ENCODE peak calls at places on chromosomes 11 and 22, in nine cellular contexts. One of them, this sample, is unnamed.

GRCh38 chr11:114399903-114400221 is 449 bp downstream of the C11orf71 start:
- DNase-seq in foreskin fibroblast: no peak
- DNase-seq in spleen: no peak
- DNase-seq in HepG2: peak
- DNase-seq in K562: peak
- DNase-seq in fibroblast of mammary gland: no peak
- DNase-seq in CD8-positive, alpha-beta T cell: no peak
- DNase-seq in brain microvascular endothelial cell: no peak
- DNase-seq in psoas muscle: peak
- DNase-seq in this sample: no peak

GRCh38 chr22:47187558-47187957 is 425.1 kb downstream of the TBC1D22A start:
- DNase-seq in foreskin fibroblast: no peak
- DNase-seq in spleen: peak
- DNase-seq in HepG2: no peak
- DNase-seq in K562: no peak
- DNase-seq in fibroblast of mammary gland: no peak
- DNase-seq in CD8-positive, alpha-beta T cell: no peak
- DNase-seq in brain microvascular endothelial cell: no peak
- DNase-seq in psoas muscle: no peak
- DNase-seq in this sample: no peak

GRCh38 chr11:72195921-72196320 is 4.0 kb downstream of the FOLR1 start:
- DNase-seq in foreskin fibroblast: no peak
- DNase-seq in spleen: no peak
- DNase-seq in HepG2: no peak
- DNase-seq in K562: no peak
- DNase-seq in fibroblast of mammary gland: no peak
- DNase-seq in CD8-positive, alpha-beta T cell: no peak
- DNase-seq in brain microvascular endothelial cell: no peak
- DNase-seq in psoas muscle: no peak
- DNase-seq in this sample: no peak

GRCh38 chr11:9755561-9755960 is 91.7 kb downstream of the SWAP70 start:
- DNase-seq in foreskin fibroblast: peak
- DNase-seq in spleen: no peak
- DNase-seq in HepG2: no peak
- DNase-seq in K562: no peak
- DNase-seq in fibroblast of mammary gland: peak
- DNase-seq in CD8-positive, alpha-beta T cell: no peak
- DNase-seq in brain microvascular endothelial cell: peak
- DNase-seq in psoas muscle: no peak
- DNase-seq in this sample: peak

GRCh38 chr11:94948070-94948617 is 25.2 kb downstream of the CWC15 start:
- DNase-seq in foreskin fibroblast: no peak
- DNase-seq in spleen: no peak
- DNase-seq in HepG2: no peak
- DNase-seq in K562: no peak
- DNase-seq in fibroblast of mammary gland: peak
- DNase-seq in CD8-positive, alpha-beta T cell: no peak
- DNase-seq in brain microvascular endothelial cell: no peak
- DNase-seq in psoas muscle: no peak
- DNase-seq in this sample: peak

GRCh38 chr22:25062378-25063095 is 110.0 kb downstream of the KIAA1671 start:
- DNase-seq in foreskin fibroblast: no peak
- DNase-seq in spleen: peak
- DNase-seq in HepG2: no peak
- DNase-seq in K562: no peak
- DNase-seq in fibroblast of mammary gland: no peak
- DNase-seq in CD8-positive, alpha-beta T cell: peak
- DNase-seq in brain microvascular endothelial cell: no peak
- DNase-seq in psoas muscle: no peak
- DNase-seq in this sample: no peak

GRCh38 chr11:2700415-2701211 is 819 bp upstream of the KCNQ1OT1 start:
- DNase-seq in foreskin fibroblast: peak
- DNase-seq in spleen: peak
- DNase-seq in HepG2: peak
- DNase-seq in K562: peak
- DNase-seq in fibroblast of mammary gland: peak
- DNase-seq in CD8-positive, alpha-beta T cell: peak
- DNase-seq in brain microvascular endothelial cell: no peak
- DNase-seq in psoas muscle: peak
- DNase-seq in this sample: no peak

GRCh38 chr11:31959711-31960110 is 131.2 kb upstream of the RCN1 start:
- DNase-seq in foreskin fibroblast: no peak
- DNase-seq in spleen: no peak
- DNase-seq in HepG2: no peak
- DNase-seq in K562: no peak
- DNase-seq in fibroblast of mammary gland: peak
- DNase-seq in CD8-positive, alpha-beta T cell: no peak
- DNase-seq in brain microvascular endothelial cell: no peak
- DNase-seq in psoas muscle: no peak
- DNase-seq in this sample: no peak

DNA sequence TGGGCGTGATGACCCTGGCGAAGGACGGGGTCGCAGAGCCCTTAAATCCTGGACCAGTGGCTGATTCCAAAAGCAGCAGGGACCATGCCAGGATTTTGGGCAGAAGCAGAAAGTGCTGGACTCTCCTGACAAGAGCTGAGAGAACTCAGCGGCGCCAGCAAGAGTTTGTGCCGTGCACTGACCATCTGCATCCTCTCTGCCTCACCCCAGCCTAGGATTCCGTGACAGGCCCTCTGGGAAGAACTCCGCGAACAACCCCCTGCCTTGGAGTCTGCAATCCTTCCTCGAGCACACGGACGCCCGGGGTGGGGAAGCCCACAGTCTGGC is 623 bp upstream of the NDUFV1 start:
- DNase-seq in foreskin fibroblast: no peak
- DNase-seq in spleen: no peak
- DNase-seq in HepG2: no peak
- DNase-seq in K562: no peak
- DNase-seq in fibroblast of mammary gland: no peak
- DNase-seq in CD8-positive, alpha-beta T cell: no peak
- DNase-seq in brain microvascular endothelial cell: no peak
- DNase-seq in psoas muscle: no peak
- DNase-seq in this sample: peak
- TF ChIP-seq CTCF in foreskin fibroblast: no peak
- TF ChIP-seq CTCF in spleen: no peak
- TF ChIP-seq CTCF in HepG2: no peak
- TF ChIP-seq CTCF in K562: no peak
- TF ChIP-seq CTCF in fibroblast of mammary gland: no peak
- TF ChIP-seq CTCF in CD8-positive, alpha-beta T cell: no peak
- TF ChIP-seq CTCF in brain microvascular endothelial cell: no peak
- TF ChIP-seq CTCF in psoas muscle: no peak
- TF ChIP-seq CTCF in this sample: no peak

GRCh38 chr22:30427871-30428270 is 2.3 kb downstream of the MTFP1 start:
- DNase-seq in foreskin fibroblast: no peak
- DNase-seq in spleen: no peak
- DNase-seq in HepG2: no peak
- DNase-seq in K562: no peak
- DNase-seq in fibroblast of mammary gland: no peak
- DNase-seq in CD8-positive, alpha-beta T cell: no peak
- DNase-seq in brain microvascular endothelial cell: no peak
- DNase-seq in psoas muscle: no peak
- DNase-seq in this sample: no peak

GRCh38 chr22:30425616-30426394 is at the start of gene MTFP1:
- DNase-seq in foreskin fibroblast: peak
- DNase-seq in spleen: peak
- DNase-seq in HepG2: peak
- DNase-seq in K562: peak
- DNase-seq in fibroblast of mammary gland: peak
- DNase-seq in CD8-positive, alpha-beta T cell: peak
- DNase-seq in brain microvascular endothelial cell: peak
- DNase-seq in psoas muscle: peak
- DNase-seq in this sample: peak

GRCh38 chr22:30425327-30425615 is 297 bp upstream of the MTFP1 start:
- DNase-seq in foreskin fibroblast: no peak
- DNase-seq in spleen: no peak
- DNase-seq in HepG2: no peak
- DNase-seq in K562: no peak
- DNase-seq in fibroblast of mammary gland: no peak
- DNase-seq in CD8-positive, alpha-beta T cell: no peak
- DNase-seq in brain microvascular endothelial cell: no peak
- DNase-seq in psoas muscle: no peak
- DNase-seq in this sample: no peak

GRCh38 chr22:30424471-30425326 is 869 bp upstream of the MTFP1 start:
- DNase-seq in foreskin fibroblast: no peak
- DNase-seq in spleen: no peak
- DNase-seq in HepG2: no peak
- DNase-seq in K562: no peak
- DNase-seq in fibroblast of mammary gland: peak
- DNase-seq in CD8-positive, alpha-beta T cell: no peak
- DNase-seq in brain microvascular endothelial cell: peak
- DNase-seq in psoas muscle: no peak
- DNase-seq in this sample: no peak

GRCh38 chr22:30426395-30427353 is 1.1 kb downstream of the MTFP1 start:
- DNase-seq in foreskin fibroblast: peak
- DNase-seq in spleen: peak
- DNase-seq in HepG2: peak
- DNase-seq in K562: peak
- DNase-seq in fibroblast of mammary gland: peak
- DNase-seq in CD8-positive, alpha-beta T cell: peak
- DNase-seq in brain microvascular endothelial cell: peak
- DNase-seq in psoas muscle: peak
- DNase-seq in this sample: peak
- H3K4me3 ChIP-seq in foreskin fibroblast: peak
- H3K4me3 ChIP-seq in spleen: peak
- H3K4me3 ChIP-seq in HepG2: peak
- H3K4me3 ChIP-seq in K562: peak
- H3K4me3 ChIP-seq in fibroblast of mammary gland: peak
- H3K4me3 ChIP-seq in CD8-positive, alpha-beta T cell: peak
- H3K4me3 ChIP-seq in brain microvascular endothelial cell: peak
- H3K4me3 ChIP-seq in psoas muscle: peak
- H3K4me3 ChIP-seq in this sample: peak

DNA sequence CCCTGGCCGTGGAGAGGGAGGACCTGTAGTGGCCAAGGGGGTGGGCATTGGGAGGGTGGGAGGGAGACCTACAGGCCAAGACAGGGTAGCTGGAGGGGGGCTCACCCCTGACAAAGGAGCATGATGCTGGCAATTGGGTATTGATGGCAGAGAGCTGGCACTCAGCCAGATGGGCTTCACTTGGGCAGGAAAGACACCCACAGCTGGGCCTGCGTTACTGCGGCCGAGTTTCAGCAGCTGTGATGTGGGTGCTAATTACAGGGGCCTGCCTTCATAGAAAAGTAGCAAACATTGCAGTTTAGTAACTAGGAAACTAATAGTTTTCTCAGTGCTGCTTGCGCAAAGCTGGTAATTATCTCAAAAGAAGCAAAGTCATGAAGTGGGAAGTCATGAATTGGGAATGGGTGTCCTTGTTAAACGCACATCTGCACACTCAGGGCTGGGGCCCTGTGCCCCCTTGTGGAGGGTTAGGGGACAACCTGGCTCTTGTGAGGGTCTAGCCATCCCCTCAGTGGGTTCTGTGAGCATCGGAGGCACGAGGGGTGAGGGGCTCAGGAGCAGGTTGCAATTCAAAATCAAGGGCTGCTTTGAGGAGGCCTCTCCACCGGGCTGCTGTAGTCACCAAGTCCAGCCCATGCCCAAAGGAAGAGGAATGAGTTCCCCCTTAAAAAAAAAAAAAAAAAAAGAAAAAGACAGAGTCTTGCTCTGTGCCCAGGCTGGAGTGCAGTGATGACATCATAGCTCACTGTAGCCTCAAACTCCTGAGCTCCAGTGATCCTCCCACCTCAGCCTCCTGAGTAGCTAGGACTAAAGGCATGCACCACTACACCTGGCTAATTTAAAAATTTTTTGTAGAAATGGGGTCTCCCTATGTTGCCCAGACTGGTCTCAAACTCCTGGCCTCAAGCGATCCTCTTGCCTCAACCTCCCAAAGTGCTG is 24.4 kb upstream of the TXNRD2 start:
- DNase-seq in foreskin fibroblast: no peak
- DNase-seq in spleen: no peak
- DNase-seq in HepG2: no peak
- DNase-seq in K562: peak
- DNase-seq in fibroblast of mammary gland: no peak
- DNase-seq in CD8-positive, alpha-beta T cell: no peak
- DNase-seq in brain microvascular endothelial cell: no peak
- DNase-seq in psoas muscle: no peak
- DNase-seq in this sample: peak
- TF ChIP-seq CTCF in foreskin fibroblast: peak
- TF ChIP-seq CTCF in spleen: peak
- TF ChIP-seq CTCF in HepG2: peak
- TF ChIP-seq CTCF in K562: peak
- TF ChIP-seq CTCF in fibroblast of mammary gland: peak
- TF ChIP-seq CTCF in CD8-positive, alpha-beta T cell: no peak
- TF ChIP-seq CTCF in brain microvascular endothelial cell: peak
- TF ChIP-seq CTCF in psoas muscle: no peak
- TF ChIP-seq CTCF in this sample: peak

GRCh38 chr22:32202539-32203180 is 2.2 kb downstream of the RFPL2 start:
- DNase-seq in foreskin fibroblast: peak
- DNase-seq in spleen: no peak
- DNase-seq in HepG2: peak
- DNase-seq in K562: peak
- DNase-seq in fibroblast of mammary gland: peak
- DNase-seq in CD8-positive, alpha-beta T cell: peak
- DNase-seq in brain microvascular endothelial cell: peak
- DNase-seq in psoas muscle: no peak
- DNase-seq in this sample: peak

GRCh38 chr22:32204856-32205722 is at the start of gene RFPL2:
- DNase-seq in foreskin fibroblast: peak
- DNase-seq in spleen: no peak
- DNase-seq in HepG2: peak
- DNase-seq in K562: no peak
- DNase-seq in fibroblast of mammary gland: no peak
- DNase-seq in CD8-positive, alpha-beta T cell: peak
- DNase-seq in brain microvascular endothelial cell: peak
- DNase-seq in psoas muscle: peak
- DNase-seq in this sample: peak

GRCh38 chr22:32205974-32206773 is 1.3 kb upstream of the RFPL2 start:
- DNase-seq in foreskin fibroblast: no peak
- DNase-seq in spleen: no peak
- DNase-seq in HepG2: no peak
- DNase-seq in K562: no peak
- DNase-seq in fibroblast of mammary gland: no peak
- DNase-seq in CD8-positive, alpha-beta T cell: no peak
- DNase-seq in brain microvascular endothelial cell: no peak
- DNase-seq in psoas muscle: no peak
- DNase-seq in this sample: no peak

GRCh38 chr22:32203181-32204105 is 1.4 kb downstream of the RFPL2 start:
- DNase-seq in foreskin fibroblast: no peak
- DNase-seq in spleen: no peak
- DNase-seq in HepG2: no peak
- DNase-seq in K562: no peak
- DNase-seq in fibroblast of mammary gland: no peak
- DNase-seq in CD8-positive, alpha-beta T cell: no peak
- DNase-seq in brain microvascular endothelial cell: no peak
- DNase-seq in psoas muscle: no peak
- DNase-seq in this sample: no peak

DNA sequence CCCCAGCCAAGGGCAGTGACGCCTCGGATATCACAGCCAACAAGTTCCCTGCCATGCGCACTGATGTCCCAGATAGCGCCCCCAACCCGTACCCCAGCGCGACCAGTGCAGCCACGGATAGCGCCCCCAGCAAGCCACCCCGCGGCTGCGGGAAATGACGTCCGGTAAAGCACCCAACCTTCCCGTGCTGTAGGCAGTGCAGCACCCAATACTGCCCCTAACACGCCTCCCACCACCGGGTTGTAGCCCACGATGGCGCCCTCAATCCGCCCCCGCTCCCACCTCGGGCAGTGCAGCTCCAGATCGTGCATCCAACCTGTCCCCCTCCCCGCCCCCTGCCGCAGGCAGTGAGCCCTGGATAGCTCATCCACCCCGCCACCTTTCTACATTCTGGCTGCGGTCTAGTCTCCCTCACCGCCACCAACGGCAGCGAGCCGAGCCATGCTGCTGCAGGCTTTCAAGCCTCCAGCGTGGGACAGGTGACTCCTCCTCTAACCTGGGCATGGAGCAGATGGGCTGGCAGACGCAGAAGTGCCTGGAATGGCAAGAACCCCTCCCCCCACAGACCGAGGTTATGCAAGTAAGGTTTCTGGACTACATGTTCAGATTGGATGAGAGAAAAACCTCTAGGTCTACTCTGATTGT is 540 bp downstream of the RFPL2 start:
- DNase-seq in foreskin fibroblast: no peak
- DNase-seq in spleen: no peak
- DNase-seq in HepG2: peak
- DNase-seq in K562: no peak
- DNase-seq in fibroblast of mammary gland: no peak
- DNase-seq in CD8-positive, alpha-beta T cell: peak
- DNase-seq in brain microvascular endothelial cell: no peak
- DNase-seq in psoas muscle: no peak
- DNase-seq in this sample: no peak
- H3K4me3 ChIP-seq in foreskin fibroblast: no peak
- H3K4me3 ChIP-seq in spleen: peak
- H3K4me3 ChIP-seq in HepG2: peak
- H3K4me3 ChIP-seq in K562: no peak
- H3K4me3 ChIP-seq in fibroblast of mammary gland: no peak
- H3K4me3 ChIP-seq in CD8-positive, alpha-beta T cell: peak
- H3K4me3 ChIP-seq in brain microvascular endothelial cell: no peak
- H3K4me3 ChIP-seq in psoas muscle: no peak
- H3K4me3 ChIP-seq in this sample: no peak